ENCODE peak calls at places on chromosomes 11 and 22, in four cellular contexts. U, F, D and K are unnamed samples.

GRCh38 chr11:22633354-22633902 is 7.8 kb upstream of the FANCF start:
- DNase-seq in D (no peak), F (no peak), U (no peak), K (no peak)

GRCh38 chr22:49398115-49398514 is 429.6 kb downstream of the BRD1 start:
- DNase-seq in D (no peak), F (no peak), U (no peak), K (no peak)

GRCh38 chr11:72687326-72687725 is 13.1 kb upstream of the PDE2A start:
- DNase-seq in F (no peak), U (no peak), D (no peak), K (no peak)

GRCh38 chr11:95641506-95641905 is 148.1 kb downstream of the FAM76B start:
- DNase-seq in F (peak; percentile 86), U (peak; percentile 60), D (no peak), K (peak; percentile 16)

GRCh38 chr22:18100781-18101180 is 9.8 kb upstream of the TUBA8 start:
- DNase-seq in F (no peak), U (no peak), D (no peak), K (no peak)

GRCh38 chr22:41752011-41752975 is 48.2 kb upstream of the CCDC134 start:
- DNase-seq in U (peak; percentile 66), F (no peak), D (no peak), K (no peak)

GRCh38 chr11:36150986-36151385 is 138.2 kb downstream of the COMMD9 start:
- DNase-seq in D (no peak), U (no peak), F (no peak), K (no peak)

GRCh38 chr22:48718818-48719500 is 1108.7 kb downstream of the BRD1 start:
- DNase-seq in D (no peak), U (no peak), F (no peak), K (no peak)

GRCh38 chr11:132456735-132457328 is 1075.5 kb downstream of the OPCML start:
- DNase-seq in D (no peak), U (no peak), F (no peak), K (no peak)

GRCh38 chr11:69403556-69404215 is 77.8 kb upstream of the LINC01488 start:
- DNase-seq in D (no peak), U (no peak), F (no peak), K (no peak)

GRCh38 chr22:26718905-26719304 is 61.5 kb downstream of the MIAT start:
- DNase-seq in U (no peak), F (no peak), D (no peak), K (no peak)

GRCh38 chr11:126664193-126664592 is 308.7 kb downstream of the ST3GAL4 start:
- DNase-seq in U (no peak), F (no peak), D (no peak), K (no peak)

GRCh38 chr22:44947846-44948245 is 62.0 kb downstream of the PHF21B start:
- DNase-seq in U (no peak), D (no peak), F (no peak), K (no peak)

GRCh38 chr22:19709063-19709769 is 5.1 kb upstream of the SEPTIN5 start:
- DNase-seq in F (no peak), D (no peak), U (no peak), K (no peak)

GRCh38 chr11:110077866-110078325 is 15.3 kb upstream of the ZC3H12C start:
- DNase-seq in F (no peak), D (peak; percentile 15), U (peak; percentile 86), K (no peak)

GRCh38 chr11:78414321-78415051 is 3.1 kb downstream of the GAB2 start:
- DNase-seq in U (no peak), D (no peak), F (no peak), K (no peak)

GRCh38 chr22:17717708-17718107 is 56.6 kb downstream of the BID start:
- DNase-seq in F (no peak), U (no peak), D (no peak), K (no peak)

GRCh38 chr11:107050126-107050525 is 31.9 kb upstream of the GUCY1A2 start:
- DNase-seq in F (no peak), D (no peak), U (no peak), K (no peak)

GRCh38 chr11:66332371-66333219 is 3.6 kb downstream of the RIN1 start:
- DNase-seq in F (no peak), U (no peak), D (no peak), K (no peak)

GRCh38 chr22:42820075-42820763 is 36.9 kb downstream of the ARFGAP3 start:
- DNase-seq in F (no peak), D (peak; percentile 18), U (no peak), K (no peak)

GRCh38 chr11:115194798-115195101 is 309.5 kb downstream of the CADM1 start:
- DNase-seq in D (no peak), F (no peak), U (peak; percentile 21), K (no peak)

GRCh38 chr11:105297463-105297862 is 157.9 kb upstream of the CARD18 start:
- DNase-seq in D (no peak), U (no peak), F (no peak), K (no peak)

GRCh38 chr11:107606122-107606521 is 15.2 kb downstream of the ELMOD1 start:
- DNase-seq in F (no peak), U (no peak), D (no peak), K (no peak)

GRCh38 chr11:72227316-72228228 is 3.0 kb downstream of the INPPL1 start:
- DNase-seq in D (no peak), U (no peak), F (no peak), K (no peak)

GRCh38 chr11:128187829-128188228 is 399.5 kb downstream of the ETS1 start:
- DNase-seq in U (no peak), D (no peak), F (no peak), K (no peak)

GRCh38 chr11:72430743-72431570 is 3.4 kb downstream of the CLPB start:
- DNase-seq in U (no peak), D (peak; percentile 57), F (no peak), K (peak; percentile 49)

GRCh38 chr11:42923651-42924050 is 388.1 kb upstream of the API5 start:
- DNase-seq in F (no peak), D (no peak), U (no peak), K (no peak)

GRCh38 chr11:57379732-57380131 is 1.2 kb downstream of the PRG3 start:
- DNase-seq in D (peak; percentile 68), F (no peak), U (no peak), K (no peak)

GRCh38 chr11:124732230-124732629 is 7.5 kb upstream of the NRGN start:
- DNase-seq in U (no peak), D (no peak), F (peak; percentile 58), K (no peak)

GRCh38 chr11:75118577-75118976 is 21.9 kb upstream of the OR2AT4 start:
- DNase-seq in D (no peak), U (no peak), F (no peak), K (no peak)
- TF ChIP-seq SPI1 in D (no peak), U (no peak), F (no peak), K (no peak)

GRCh38 chr11:3944198-3944597 is 88.7 kb downstream of the STIM1 start:
- DNase-seq in U (no peak), D (no peak), F (no peak), K (no peak)
- TF ChIP-seq POLR2AphosphoS5 in U (no peak), D (no peak), F (no peak), K (no peak)

GRCh38 chr11:15580056-15580774 is 465.5 kb downstream of the INSC start:
- DNase-seq in D (peak; percentile 52), U (no peak), F (peak; percentile 80), K (no peak)

GRCh38 chr11:15575409-15575808 is 460.7 kb downstream of the INSC start:
- DNase-seq in D (no peak), U (no peak), F (no peak), K (no peak)

GRCh38 chr11:15576759-15577158 is 462.0 kb downstream of the INSC start:
- DNase-seq in U (no peak), D (no peak), F (no peak), K (no peak)

GRCh38 chr11:15579287-15580001 is 464.7 kb downstream of the INSC start:
- DNase-seq in U (no peak), F (no peak), D (no peak), K (no peak)

GRCh38 chr11:15577519-15577918 is 462.8 kb downstream of the INSC start:
- DNase-seq in U (no peak), F (peak; percentile 93), D (no peak), K (no peak)
- TF ChIP-seq SPI1 in U (no peak), F (peak; percentile 45), D (no peak), K (no peak)

DNA sequence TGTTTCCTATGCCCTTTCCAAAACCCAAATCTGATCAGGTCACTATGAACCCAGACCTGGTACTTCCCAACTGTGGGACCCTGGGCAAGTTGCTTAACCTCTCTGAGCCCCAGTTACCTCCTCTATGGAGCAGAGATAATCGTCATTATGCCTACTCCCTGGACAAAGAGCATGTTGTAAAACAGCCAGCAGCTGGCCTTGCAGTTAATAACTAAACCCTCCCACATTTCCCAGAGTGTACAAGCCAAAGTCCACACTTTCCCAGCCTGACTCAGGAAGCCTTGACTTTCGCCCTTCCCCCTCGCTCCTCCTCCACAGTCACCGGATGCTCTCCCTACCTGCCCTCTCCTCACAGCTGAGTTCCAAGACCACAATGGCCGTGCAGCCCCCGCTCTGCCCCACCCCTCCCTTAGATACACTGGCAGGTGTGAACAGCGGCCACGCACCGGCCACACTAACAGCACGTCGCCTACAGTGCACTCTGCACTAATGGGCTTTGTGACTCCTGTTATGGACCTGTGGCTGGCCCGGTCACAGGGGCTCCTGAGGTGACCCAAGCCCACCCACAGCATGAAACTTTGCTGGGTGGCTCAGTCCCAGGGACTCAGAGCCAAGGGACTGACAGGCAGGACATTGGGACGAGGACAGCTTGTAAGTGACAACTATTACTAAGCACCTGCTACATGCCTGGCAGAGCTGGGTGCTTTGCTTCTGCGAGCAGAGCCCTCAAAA is 15.6 kb upstream of the MFNG start:
- DNase-seq in D (peak; percentile 40), F (no peak), U (no peak), K (no peak)
- TF ChIP-seq POLR2AphosphoS5 in D (no peak), F (no peak), U (no peak), K (no peak)

DNA sequence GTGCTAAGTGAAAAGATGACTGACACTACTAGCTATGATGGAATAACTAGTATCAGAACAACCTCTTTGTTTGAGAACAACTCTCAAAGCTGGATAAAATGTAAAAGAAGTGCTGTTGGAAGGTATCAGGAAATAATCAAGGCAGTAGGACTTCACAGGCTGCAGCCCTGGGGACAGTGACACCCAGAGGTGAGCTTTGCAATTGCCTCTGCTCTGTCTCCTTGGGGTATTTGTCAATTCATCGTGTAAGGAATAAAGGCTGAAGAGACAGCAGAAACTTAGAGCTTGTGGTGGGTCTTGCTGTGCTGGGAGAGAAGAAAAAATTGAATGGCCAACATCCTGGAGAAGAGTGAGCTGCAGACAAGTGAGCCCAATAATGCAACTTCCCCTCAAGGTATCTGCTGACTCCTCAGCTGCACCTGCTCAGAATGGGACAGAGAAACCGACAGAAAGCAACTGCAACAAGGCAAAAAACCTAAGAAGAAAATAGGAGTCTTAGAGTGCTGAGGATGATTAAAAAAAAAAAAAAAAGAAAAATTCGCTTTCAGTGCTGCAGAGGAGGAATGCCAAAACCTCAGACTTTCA is 141.1 kb downstream of the RCN1 start:
- DNase-seq in F (no peak), U (no peak), D (no peak), K (peak; percentile 27)
- TF ChIP-seq SPI1 in F (no peak), U (no peak), D (no peak), K (no peak)